ENCODE peak calls at places on chromosomes 12 and 14, in five cellular contexts. C, W, V, T and A are unnamed samples. For H3K4me1, the result is how much of the 10 kb centered on the place peaks cover.

GRCh38 chr12:2180737-2181082 is 127.9 kb downstream of the CACNA1C start:
- DNase-seq in C (no peak), W (no peak), V (no peak), T (no peak), A (no peak)

GRCh38 chr12:88600272-88600671 is 20.0 kb upstream of the KITLG start:
- DNase-seq in C (no peak), W (no peak), V (no peak), T (no peak), A (no peak)

GRCh38 chr12:122793685-122794106 is 19.3 kb downstream of the CCDC62 start:
- DNase-seq in C (no peak), W (no peak), V (peak), T (no peak), A (no peak)

GRCh38 chr12:116490481-116490880 is 68.7 kb upstream of the MAP1LC3B2 start:
- DNase-seq in C (no peak), W (no peak), V (no peak), T (no peak), A (no peak)

GRCh38 chr14:50542941-50543418 is 10.6 kb upstream of the MAP4K5 start:
- DNase-seq in C (no peak), W (no peak), V (peak), T (no peak), A (no peak)

GRCh38 chr12:110741371-110741770 is 1.3 kb downstream of the PPP1CC start:
- DNase-seq in C (no peak), W (no peak), V (no peak), T (peak), A (no peak)

GRCh38 chr12:12976366-12976765 is 23.7 kb downstream of the HEBP1 start:
- DNase-seq in C (no peak), W (no peak), V (no peak), T (no peak), A (no peak)

GRCh38 chr12:104426926-104427546 is 29.7 kb upstream of the CHST11 start:
- DNase-seq in C (no peak), W (no peak), V (no peak), T (no peak), A (no peak)

GRCh38 chr14:56173360-56173922 is 55.2 kb downstream of the PELI2 start:
- DNase-seq in C (no peak), W (no peak), V (no peak), T (no peak), A (no peak)

GRCh38 chr14:52033131-52033642 is 35.7 kb downstream of the NID2 start:
- DNase-seq in C (no peak), W (no peak), V (peak), T (no peak), A (no peak)

GRCh38 chr12:24742378-24742777 is 206.5 kb downstream of the BCAT1 start:
- DNase-seq in C (no peak), W (peak), V (no peak), T (no peak), A (peak)

GRCh38 chr12:31007153-31007495 is 66.5 kb upstream of the DDX11 start:
- DNase-seq in C (no peak), W (no peak), V (no peak), T (no peak), A (no peak)

GRCh38 chr12:102322254-102322653 is 124.6 kb upstream of the PMCH start:
- DNase-seq in C (no peak), W (no peak), V (no peak), T (no peak), A (no peak)

GRCh38 chr12:26698186-26698585 is 134.8 kb downstream of the ITPR2 start:
- DNase-seq in C (no peak), W (no peak), V (no peak), T (no peak), A (no peak)

GRCh38 chr12:19199322-19199721 is 69.8 kb downstream of the PLEKHA5 start:
- DNase-seq in C (no peak), W (no peak), V (no peak), T (no peak), A (no peak)

GRCh38 chr14:34120185-34120977 is 169.5 kb upstream of the EGLN3 start:
- DNase-seq in C (no peak), W (no peak), V (no peak), T (no peak), A (no peak)

GRCh38 chr12:20369164-20370000 is 1.0 kb downstream of the PDE3A start:
- DNase-seq in C (no peak), W (peak), V (peak), T (peak), A (peak)

GRCh38 chr12:15232959-15233358 is 11.7 kb upstream of the RERG start:
- DNase-seq in C (no peak), W (no peak), V (no peak), T (no peak), A (no peak)

GRCh38 chr14:40936861-40937260 is 669.8 kb upstream of the LRFN5 start:
- DNase-seq in C (no peak), W (no peak), V (no peak), T (no peak), A (no peak)

GRCh38 chr14:104113631-104114420 is 24.6 kb upstream of the KIF26A start:
- DNase-seq in C (no peak), W (no peak), V (peak), T (no peak), A (peak)

GRCh38 chr12:62899568-62900390 is 35.2 kb downstream of the PPM1H start:
- DNase-seq in C (no peak), W (no peak), V (no peak), T (no peak), A (no peak)

GRCh38 chr12:132710422-132711168 is at the start of gene PGAM5:
- DNase-seq in C (peak), W (peak), V (peak), T (peak), A (peak)

GRCh38 chr14:21467620-21468019 is 9.1 kb downstream of the RAB2B start:
- DNase-seq in C (no peak), W (no peak), V (no peak), T (no peak), A (no peak)

GRCh38 chr14:61588419-61588901 is 106.9 kb upstream of the HIF1A start:
- DNase-seq in C (no peak), W (no peak), V (peak), T (no peak), A (no peak)

GRCh38 chr14:75525969-75526368 is 3.7 kb downstream of the BATF start:
- DNase-seq in C (no peak), W (no peak), V (no peak), T (no peak), A (no peak)

GRCh38 chr12:67658486-67658885 is 9.9 kb downstream of the DYRK2 start:
- DNase-seq in C (no peak), W (no peak), V (no peak), T (no peak), A (no peak)
- H3K4me1 ChIP-seq in C (under half), W (half or more), V (under half), T (half or more), A (under half)

GRCh38 chr12:65175385-65175784 is 6.0 kb downstream of the LEMD3 start:
- DNase-seq in C (no peak), W (no peak), V (no peak), T (no peak), A (no peak)
- H3K4me1 ChIP-seq in C (under half), W (under half), V (under half), T (under half), A (under half)

DNA sequence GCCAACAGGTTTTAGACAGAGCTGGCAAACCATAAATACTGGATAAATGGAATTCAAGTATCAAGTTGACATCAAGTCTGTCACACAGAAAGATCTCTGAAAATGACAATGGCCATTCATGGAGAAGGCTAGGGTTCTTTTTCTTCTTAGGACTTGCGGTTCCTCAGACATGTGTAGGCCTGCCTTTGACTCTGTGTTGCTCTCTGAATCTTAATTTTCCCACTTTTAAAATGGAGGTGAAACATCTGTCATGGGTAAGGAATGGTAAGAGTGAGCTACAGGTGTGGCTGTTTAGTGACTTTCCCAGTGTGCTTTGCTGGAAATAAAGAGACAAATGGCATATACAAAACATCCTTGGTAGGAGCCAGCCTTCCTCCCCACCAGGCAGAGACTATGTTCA is 79.2 kb downstream of the PTCSC3 start:
- DNase-seq in C (no peak), W (no peak), V (no peak), T (no peak), A (no peak)
- H3K4me1 ChIP-seq in C (under half), W (under half), V (under half), T (under half), A (under half)

GRCh38 chr14:100827140-100827517 is 1.2 kb downstream of the MEG3 start:
- DNase-seq in C (no peak), W (no peak), V (no peak), T (no peak), A (peak)

GRCh38 chr14:100826371-100827139 is 637 bp downstream of the MEG3 start:
- DNase-seq in C (no peak), W (no peak), V (no peak), T (no peak), A (peak)

GRCh38 chr14:100824946-100825690 is 800 bp upstream of the MEG3 start:
- DNase-seq in C (no peak), W (no peak), V (no peak), T (no peak), A (no peak)

GRCh38 chr14:100824156-100824555 is 1.8 kb upstream of the MEG3 start:
- DNase-seq in C (no peak), W (peak), V (no peak), T (peak), A (peak)

GRCh38 chr14:100825691-100826331 is at the start of gene MEG3:
- DNase-seq in C (no peak), W (peak), V (peak), T (peak), A (peak)
- H3K4me1 ChIP-seq in C (under half), W (under half), V (under half), T (under half), A (under half)